ENCODE peak calls at places on chromosomes 7 and 10, in ten cellular contexts. One of them, this sample, is unnamed.

GRCh38 chr10:127577376-127577775 is 28.3 kb downstream of the NPS start:
- DNase-seq in heart left ventricle: no peak
- DNase-seq in A549: no peak
- DNase-seq in ovary: no peak
- DNase-seq in tibial nerve: no peak
- DNase-seq in uterus: no peak
- DNase-seq in GM12878: no peak
- DNase-seq in esophagus squamous epithelium: no peak
- DNase-seq in HCT116: no peak
- DNase-seq in HepG2: no peak
- DNase-seq in this sample: no peak

GRCh38 chr7:27640914-27641570 is 21.6 kb downstream of the HIBADH start:
- DNase-seq in heart left ventricle: no peak
- DNase-seq in A549: peak
- DNase-seq in HepG2: peak
- DNase-seq in esophagus squamous epithelium: no peak
- DNase-seq in ovary: no peak
- DNase-seq in tibial nerve: no peak
- DNase-seq in GM12878: no peak
- DNase-seq in HCT116: no peak
- DNase-seq in uterus: no peak
- DNase-seq in this sample: no peak

GRCh38 chr7:45107356-45107755 is 4.1 kb downstream of the TBRG4 start:
- DNase-seq in esophagus squamous epithelium: no peak
- DNase-seq in ovary: no peak
- DNase-seq in tibial nerve: no peak
- DNase-seq in A549: no peak
- DNase-seq in heart left ventricle: no peak
- DNase-seq in HCT116: no peak
- DNase-seq in GM12878: no peak
- DNase-seq in HepG2: no peak
- DNase-seq in uterus: no peak
- DNase-seq in this sample: no peak

GRCh38 chr7:138876326-138876725 is 78.3 kb upstream of the ATP6V0A4 start:
- DNase-seq in HCT116: no peak
- DNase-seq in ovary: no peak
- DNase-seq in GM12878: no peak
- DNase-seq in A549: no peak
- DNase-seq in uterus: no peak
- DNase-seq in HepG2: no peak
- DNase-seq in esophagus squamous epithelium: no peak
- DNase-seq in tibial nerve: no peak
- DNase-seq in heart left ventricle: no peak
- DNase-seq in this sample: no peak

GRCh38 chr7:31410265-31410664 is 69.7 kb upstream of the NEUROD6 start:
- DNase-seq in A549: no peak
- DNase-seq in uterus: no peak
- DNase-seq in heart left ventricle: no peak
- DNase-seq in ovary: no peak
- DNase-seq in GM12878: no peak
- DNase-seq in HepG2: no peak
- DNase-seq in HCT116: no peak
- DNase-seq in tibial nerve: no peak
- DNase-seq in esophagus squamous epithelium: no peak
- DNase-seq in this sample: no peak

GRCh38 chr7:76071316-76072242 is 23.7 kb downstream of the MDH2 start:
- DNase-seq in A549: no peak
- DNase-seq in ovary: peak
- DNase-seq in HepG2: no peak
- DNase-seq in heart left ventricle: peak
- DNase-seq in esophagus squamous epithelium: no peak
- DNase-seq in tibial nerve: no peak
- DNase-seq in HCT116: no peak
- DNase-seq in uterus: peak
- DNase-seq in GM12878: no peak
- DNase-seq in this sample: no peak

GRCh38 chr10:121183241-121183640 is 332.1 kb downstream of the WDR11 start:
- DNase-seq in esophagus squamous epithelium: no peak
- DNase-seq in tibial nerve: no peak
- DNase-seq in HCT116: no peak
- DNase-seq in A549: no peak
- DNase-seq in heart left ventricle: no peak
- DNase-seq in GM12878: no peak
- DNase-seq in ovary: no peak
- DNase-seq in uterus: no peak
- DNase-seq in HepG2: no peak
- DNase-seq in this sample: no peak

GRCh38 chr10:88840881-88841280 is 10.8 kb downstream of the ANKRD22 start:
- DNase-seq in uterus: no peak
- DNase-seq in A549: no peak
- DNase-seq in ovary: no peak
- DNase-seq in HCT116: no peak
- DNase-seq in HepG2: no peak
- DNase-seq in heart left ventricle: no peak
- DNase-seq in esophagus squamous epithelium: no peak
- DNase-seq in GM12878: no peak
- DNase-seq in tibial nerve: no peak
- DNase-seq in this sample: no peak

GRCh38 chr7:112010994-112011393 is 195.2 kb downstream of the DOCK4 start:
- DNase-seq in esophagus squamous epithelium: no peak
- DNase-seq in uterus: no peak
- DNase-seq in HCT116: no peak
- DNase-seq in heart left ventricle: no peak
- DNase-seq in A549: no peak
- DNase-seq in tibial nerve: no peak
- DNase-seq in GM12878: no peak
- DNase-seq in ovary: no peak
- DNase-seq in HepG2: no peak
- DNase-seq in this sample: no peak

GRCh38 chr10:13272164-13272571 is 27.7 kb downstream of the PHYH start:
- DNase-seq in heart left ventricle: peak
- DNase-seq in tibial nerve: peak
- DNase-seq in ovary: peak
- DNase-seq in esophagus squamous epithelium: no peak
- DNase-seq in uterus: peak
- DNase-seq in HCT116: no peak
- DNase-seq in A549: no peak
- DNase-seq in HepG2: peak
- DNase-seq in GM12878: no peak
- DNase-seq in this sample: no peak

GRCh38 chr10:86401588-86402282 is 35.1 kb upstream of the GRID1 start:
- DNase-seq in HCT116: no peak
- DNase-seq in esophagus squamous epithelium: no peak
- DNase-seq in tibial nerve: no peak
- DNase-seq in A549: peak
- DNase-seq in HepG2: no peak
- DNase-seq in ovary: peak
- DNase-seq in heart left ventricle: no peak
- DNase-seq in GM12878: no peak
- DNase-seq in uterus: peak
- DNase-seq in this sample: no peak

GRCh38 chr10:5607594-5607993 is 58.8 kb downstream of the ASB13 start:
- DNase-seq in ovary: no peak
- DNase-seq in A549: no peak
- DNase-seq in GM12878: no peak
- DNase-seq in uterus: no peak
- DNase-seq in HepG2: no peak
- DNase-seq in esophagus squamous epithelium: no peak
- DNase-seq in tibial nerve: no peak
- DNase-seq in HCT116: no peak
- DNase-seq in heart left ventricle: no peak
- DNase-seq in this sample: no peak

GRCh38 chr7:128035712-128036111 is 4.5 kb upstream of the LRRC4 start:
- DNase-seq in GM12878: no peak
- DNase-seq in esophagus squamous epithelium: no peak
- DNase-seq in A549: peak
- DNase-seq in ovary: no peak
- DNase-seq in HepG2: peak
- DNase-seq in heart left ventricle: no peak
- DNase-seq in HCT116: no peak
- DNase-seq in uterus: no peak
- DNase-seq in tibial nerve: no peak
- DNase-seq in this sample: no peak

GRCh38 chr10:119211625-119212441 is 4.5 kb downstream of the GRK5 start:
- DNase-seq in HepG2: no peak
- DNase-seq in esophagus squamous epithelium: no peak
- DNase-seq in HCT116: no peak
- DNase-seq in A549: no peak
- DNase-seq in GM12878: no peak
- DNase-seq in uterus: no peak
- DNase-seq in heart left ventricle: no peak
- DNase-seq in ovary: no peak
- DNase-seq in tibial nerve: no peak
- DNase-seq in this sample: no peak

GRCh38 chr7:2525931-2526630 is 6.5 kb downstream of the LFNG start:
- DNase-seq in HepG2: no peak
- DNase-seq in heart left ventricle: peak
- DNase-seq in uterus: no peak
- DNase-seq in tibial nerve: no peak
- DNase-seq in ovary: no peak
- DNase-seq in esophagus squamous epithelium: no peak
- DNase-seq in GM12878: no peak
- DNase-seq in A549: peak
- DNase-seq in HCT116: no peak
- DNase-seq in this sample: no peak

GRCh38 chr7:45026013-45026412 is 26.0 kb downstream of the CCM2 start:
- DNase-seq in esophagus squamous epithelium: no peak
- DNase-seq in HCT116: no peak
- DNase-seq in uterus: no peak
- DNase-seq in GM12878: no peak
- DNase-seq in HepG2: no peak
- DNase-seq in tibial nerve: no peak
- DNase-seq in A549: no peak
- DNase-seq in ovary: no peak
- DNase-seq in heart left ventricle: no peak
- DNase-seq in this sample: no peak

DNA sequence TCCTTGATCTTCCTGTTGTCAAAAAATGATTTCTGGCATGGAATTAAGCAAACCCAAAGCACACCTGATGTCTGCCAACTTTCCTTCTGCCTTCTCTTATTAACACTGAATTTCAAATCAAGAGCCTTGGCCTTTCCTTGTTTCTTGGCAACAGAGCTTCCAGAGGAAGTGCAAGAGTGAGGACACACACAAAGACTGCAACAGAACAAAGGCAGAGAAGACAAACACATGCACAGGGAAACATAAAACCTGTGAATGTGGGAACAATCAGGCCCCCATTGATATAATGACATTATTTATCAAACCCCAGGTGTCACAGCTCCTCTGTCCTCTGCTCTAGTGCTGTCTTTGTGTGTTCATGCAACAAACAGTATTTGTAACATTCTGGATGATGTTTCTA is 73.0 kb upstream of the IL6 start:
- DNase-seq in HCT116: no peak
- DNase-seq in GM12878: no peak
- DNase-seq in ovary: no peak
- DNase-seq in uterus: no peak
- DNase-seq in esophagus squamous epithelium: no peak
- DNase-seq in HepG2: no peak
- DNase-seq in tibial nerve: no peak
- DNase-seq in heart left ventricle: no peak
- DNase-seq in A549: no peak
- DNase-seq in this sample: no peak
- TF ChIP-seq POLR2A in HCT116: no peak
- TF ChIP-seq POLR2A in GM12878: no peak
- TF ChIP-seq POLR2A in ovary: no peak
- TF ChIP-seq POLR2A in uterus: no peak
- TF ChIP-seq POLR2A in esophagus squamous epithelium: no peak
- TF ChIP-seq POLR2A in HepG2: no peak
- TF ChIP-seq POLR2A in tibial nerve: no peak
- TF ChIP-seq POLR2A in heart left ventricle: no peak
- TF ChIP-seq POLR2A in A549: no peak
- TF ChIP-seq POLR2A in this sample: no peak

GRCh38 chr7:38317457-38318037 is 44.1 kb upstream of the TARP start:
- DNase-seq in tibial nerve: no peak
- DNase-seq in uterus: no peak
- DNase-seq in heart left ventricle: no peak
- DNase-seq in A549: no peak
- DNase-seq in HepG2: no peak
- DNase-seq in HCT116: no peak
- DNase-seq in ovary: no peak
- DNase-seq in GM12878: no peak
- DNase-seq in esophagus squamous epithelium: no peak
- DNase-seq in this sample: no peak
- H3K27ac ChIP-seq in tibial nerve: no peak
- H3K27ac ChIP-seq in uterus: no peak
- H3K27ac ChIP-seq in heart left ventricle: no peak
- H3K27ac ChIP-seq in A549: no peak
- H3K27ac ChIP-seq in HepG2: no peak
- H3K27ac ChIP-seq in HCT116: no peak
- H3K27ac ChIP-seq in ovary: no peak
- H3K27ac ChIP-seq in GM12878: no peak
- H3K27ac ChIP-seq in esophagus squamous epithelium: no peak
- H3K27ac ChIP-seq in this sample: no peak

DNA sequence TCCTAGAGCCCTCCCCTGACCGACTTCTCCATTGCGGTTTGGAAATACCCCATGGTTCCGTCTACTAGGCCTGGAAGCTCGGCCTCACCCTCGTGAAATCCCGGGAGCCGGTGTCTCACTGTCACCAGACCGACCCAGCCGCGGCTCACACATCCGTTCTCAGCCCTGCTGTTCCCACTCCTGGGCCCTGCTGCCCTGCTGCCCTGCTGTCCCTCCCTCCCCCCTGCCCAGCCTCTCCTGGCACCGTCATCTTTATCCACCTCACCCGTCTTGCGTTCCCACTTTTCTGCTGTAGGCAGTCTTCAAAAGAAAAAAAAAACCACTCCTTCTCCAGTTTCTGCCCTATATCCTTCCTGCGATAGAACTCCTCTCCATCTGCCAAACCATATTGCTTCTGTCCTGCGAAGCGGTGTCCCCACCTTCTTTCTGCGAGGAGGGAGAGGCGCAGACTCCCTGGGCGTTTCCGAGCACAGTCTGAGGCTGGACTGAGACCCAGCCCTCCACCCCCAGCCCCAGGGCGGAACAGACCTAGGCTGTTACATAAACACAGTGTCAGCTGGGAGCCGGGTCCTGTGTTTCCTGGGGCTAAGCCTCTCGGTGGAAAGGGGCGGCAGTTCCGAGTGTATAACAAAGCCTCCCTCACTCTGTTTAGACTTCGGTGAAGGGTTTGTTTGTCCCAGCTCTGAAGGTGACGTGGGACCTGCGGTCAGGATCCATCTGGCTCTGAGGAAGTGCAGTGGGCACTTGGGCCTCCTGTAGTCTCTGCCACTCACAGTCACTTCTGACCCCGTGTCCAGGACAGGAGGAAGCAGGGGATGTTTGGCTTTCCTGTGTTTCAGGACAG is 2.8 kb downstream of the AGAP3 start:
- DNase-seq in HCT116: no peak
- DNase-seq in A549: no peak
- DNase-seq in heart left ventricle: peak
- DNase-seq in tibial nerve: peak
- DNase-seq in esophagus squamous epithelium: peak
- DNase-seq in GM12878: no peak
- DNase-seq in HepG2: peak
- DNase-seq in ovary: peak
- DNase-seq in uterus: peak
- DNase-seq in this sample: no peak
- TF ChIP-seq POLR2A in HCT116: no peak
- TF ChIP-seq POLR2A in A549: no peak
- TF ChIP-seq POLR2A in heart left ventricle: peak
- TF ChIP-seq POLR2A in tibial nerve: peak
- TF ChIP-seq POLR2A in esophagus squamous epithelium: peak
- TF ChIP-seq POLR2A in GM12878: no peak
- TF ChIP-seq POLR2A in HepG2: no peak
- TF ChIP-seq POLR2A in ovary: no peak
- TF ChIP-seq POLR2A in uterus: no peak
- TF ChIP-seq POLR2A in this sample: no peak

GRCh38 chr10:97217299-97217698 is 31.5 kb upstream of the SLIT1 start:
- DNase-seq in uterus: no peak
- DNase-seq in A549: no peak
- DNase-seq in GM12878: no peak
- DNase-seq in HCT116: no peak
- DNase-seq in heart left ventricle: no peak
- DNase-seq in HepG2: no peak
- DNase-seq in tibial nerve: no peak
- DNase-seq in esophagus squamous epithelium: no peak
- DNase-seq in ovary: no peak
- DNase-seq in this sample: no peak
- H3K27ac ChIP-seq in uterus: no peak
- H3K27ac ChIP-seq in A549: no peak
- H3K27ac ChIP-seq in GM12878: no peak
- H3K27ac ChIP-seq in HCT116: no peak
- H3K27ac ChIP-seq in heart left ventricle: no peak
- H3K27ac ChIP-seq in HepG2: no peak
- H3K27ac ChIP-seq in tibial nerve: no peak
- H3K27ac ChIP-seq in esophagus squamous epithelium: no peak
- H3K27ac ChIP-seq in ovary: no peak
- H3K27ac ChIP-seq in this sample: no peak